ENCODE peak calls at places on chromosome 1, in nine cellular contexts. Y is NCI-H748 treated with DMSO at 0.1 percent for 48 hours; W is RCC 7860; L is GM18507; K is T47D; S is transverse colon; D is NCI-H510A treated with DMSO at 0.1 percent for 48 hours; T is activated T-cell treated with anti-CD3 and anti-CD28 coated beads, Interleukin-2, amount 50 U/mL, for 4 hours; E is stimulated activated CD4-positive, alpha-beta T cell treated with anti-CD3 and anti-CD28 coated beads, Interleukin-4, amount 100 ng/mL, for 48 hours. O is an unnamed sample.

GRCh38 chr1:214321686-214322453 is 40.9 kb downstream of the SMYD2 start:
- DNase-seq in Y (no peak), W (peak; percentile 71), L (no peak), K (no peak), S (no peak), D (no peak), T (no peak), E (no peak), O (no peak)

GRCh38 chr1:175564723-175565122 is 178.7 kb downstream of the TNR start:
- DNase-seq in Y (no peak), W (no peak), L (no peak), K (no peak), S (no peak), D (no peak), T (no peak), E (no peak), O (no peak)

GRCh38 chr1:161782886-161783285 is 16.8 kb downstream of the ATF6 start:
- DNase-seq in Y (no peak), W (no peak), L (no peak), K (no peak), S (no peak), D (no peak), T (no peak), E (no peak), O (no peak)

GRCh38 chr1:50179639-50180038 is 70.9 kb downstream of the ELAVL4 start:
- DNase-seq in Y (no peak), W (no peak), L (no peak), K (no peak), S (no peak), D (no peak), T (no peak), E (no peak), O (no peak)

GRCh38 chr1:59730302-59730701 is 84.4 kb upstream of the HOOK1 start:
- DNase-seq in Y (no peak), W (peak; percentile 36), L (no peak), K (no peak), S (no peak), D (no peak), T (no peak), E (no peak), O (no peak)

GRCh38 chr1:162587347-162587746 is 25.8 kb downstream of the UAP1 start:
- DNase-seq in Y (no peak), W (no peak), L (no peak), K (peak; percentile 83), S (no peak), D (peak; percentile 26), T (no peak), E (no peak), O (no peak)

GRCh38 chr1:45033356-45033755 is 21.3 kb downstream of the UROD start:
- DNase-seq in Y (no peak), W (no peak), L (no peak), K (no peak), S (no peak), D (no peak), T (no peak), E (no peak), O (peak; percentile 42)

GRCh38 chr1:2871246-2871815 is 69.8 kb upstream of the TTC34 start:
- DNase-seq in Y (no peak), W (no peak), L (no peak), K (no peak), S (no peak), D (no peak), T (no peak), E (no peak), O (no peak)

GRCh38 chr1:2489615-2490014 is 13.5 kb downstream of the PLCH2 start:
- DNase-seq in Y (no peak), W (no peak), L (no peak), K (no peak), S (no peak), D (no peak), T (no peak), E (no peak), O (no peak)

GRCh38 chr1:84541679-84542078 is 32.6 kb downstream of the CTBS start:
- DNase-seq in Y (no peak), W (no peak), L (no peak), K (peak; percentile 22), S (no peak), D (no peak), T (no peak), E (no peak), O (no peak)